ENCODE peak calls at places on chromosomes 6 and 20, in five cellular contexts. Y, I, H, E and Q are unnamed samples.

GRCh38 chr20:20743511-20744169 is 31.2 kb upstream of the RALGAPA2 start:
- DNase-seq in Y (peak), I (peak), E (peak), H (no peak), Q (peak)

GRCh38 chr6:31041372-31041974 is 31.2 kb downstream of the MUC22 start:
- DNase-seq in I (no peak), Y (no peak), H (no peak), E (no peak), Q (no peak)

GRCh38 chr6:15936503-15936902 is 192.4 kb upstream of the MYLIP start:
- DNase-seq in E (no peak), Y (no peak), H (no peak), I (no peak), Q (no peak)

GRCh38 chr6:136959471-136959891 is 37.4 kb downstream of the SLC35D3 start:
- DNase-seq in E (no peak), I (no peak), Y (no peak), H (no peak), Q (no peak)

GRCh38 chr20:6583134-6583738 is 184.2 kb upstream of the BMP2 start:
- DNase-seq in I (no peak), E (peak), Y (no peak), H (no peak), Q (peak)

GRCh38 chr20:51775241-51775640 is 7.1 kb upstream of the ATP9A start:
- DNase-seq in I (no peak), Y (no peak), E (no peak), H (no peak), Q (no peak)

GRCh38 chr20:10656270-10656669 is 17.5 kb downstream of the JAG1 start:
- DNase-seq in Y (no peak), I (no peak), H (no peak), E (no peak), Q (no peak)

GRCh38 chr6:111727798-111728197 is 122.1 kb upstream of the TRAF3IP2 start:
- DNase-seq in I (no peak), Y (no peak), E (no peak), H (no peak), Q (no peak)

GRCh38 chr6:16729744-16730143 is 31.5 kb downstream of the ATXN1 start:
- DNase-seq in I (no peak), E (no peak), H (no peak), Y (no peak), Q (no peak)

GRCh38 chr6:35719830-35720733 is 16.8 kb upstream of the ARMC12 start:
- DNase-seq in E (peak), I (no peak), H (no peak), Y (no peak), Q (peak)

GRCh38 chr6:91569071-91569470 is 982.2 kb upstream of the MAP3K7 start:
- DNase-seq in H (no peak), Y (no peak), I (no peak), E (no peak), Q (no peak)

GRCh38 chr20:4956200-4956810 is 45.0 kb downstream of the SLC23A2 start:
- DNase-seq in E (no peak), H (no peak), Y (no peak), I (no peak), Q (no peak)

GRCh38 chr20:31472395-31473330 is 2.3 kb downstream of the DEFB124 start:
- DNase-seq in E (peak), I (peak), H (no peak), Y (no peak), Q (peak)

GRCh38 chr20:1651268-1651667 is 6.3 kb downstream of the SIRPG start:
- DNase-seq in Y (no peak), H (no peak), I (no peak), E (no peak), Q (no peak)

GRCh38 chr6:13203145-13203544 is 125.2 kb downstream of the TBC1D7 start:
- DNase-seq in I (no peak), E (no peak), Y (no peak), H (no peak), Q (no peak)

GRCh38 chr20:37758332-37758731 is 64.5 kb downstream of the CTNNBL1 start:
- DNase-seq in H (no peak), Y (no peak), E (peak), I (no peak), Q (peak)

GRCh38 chr6:40482532-40482931 is 104.6 kb downstream of the LRFN2 start:
- DNase-seq in H (no peak), Y (no peak), I (no peak), E (no peak), Q (no peak)

GRCh38 chr6:38882157-38882556 is 166.4 kb upstream of the GLP1R start:
- DNase-seq in E (no peak), Y (no peak), H (no peak), I (no peak), Q (no peak)

GRCh38 chr6:69164564-69165252 is 529.6 kb downstream of the ADGRB3 start:
- DNase-seq in H (no peak), I (no peak), E (no peak), Y (no peak), Q (no peak)

GRCh38 chr6:23696946-23697345 is 429.1 kb upstream of the NRSN1 start:
- DNase-seq in E (no peak), I (peak), H (no peak), Y (no peak), Q (no peak)

GRCh38 chr6:82248233-82248735 is 740 bp upstream of the IBTK start:
- DNase-seq in I (no peak), H (no peak), E (no peak), Y (no peak), Q (no peak)

GRCh38 chr6:1311400-1312192 is at the start of gene FOXQ1:
- DNase-seq in E (peak), H (no peak), Y (no peak), I (no peak), Q (no peak)

GRCh38 chr20:56778765-56779195 is 149.7 kb downstream of the TFAP2C start:
- DNase-seq in H (no peak), Y (peak), I (no peak), E (peak), Q (peak)

GRCh38 chr20:21241400-21241799 is 61.7 kb upstream of the XRN2 start:
- DNase-seq in I (no peak), H (no peak), E (no peak), Y (no peak), Q (no peak)

GRCh38 chr6:169106176-169106575 is 147.5 kb downstream of the THBS2 start:
- DNase-seq in I (no peak), H (no peak), Y (no peak), E (no peak), Q (no peak)

GRCh38 chr6:84417261-84417660 is 189.8 kb upstream of the CEP162 start:
- DNase-seq in Y (no peak), I (no peak), E (no peak), H (no peak), Q (no peak)

GRCh38 chr6:133326584-133326983 is 85.4 kb downstream of the EYA4 start:
- DNase-seq in Y (no peak), E (no peak), I (no peak), H (no peak), Q (no peak)

GRCh38 chr6:51199733-51200132 is 381.1 kb downstream of the TFAP2B start:
- DNase-seq in H (no peak), E (no peak), Y (no peak), I (no peak), Q (no peak)

GRCh38 chr6:19434065-19434464 is 403.1 kb upstream of the ID4 start:
- DNase-seq in Y (no peak), I (no peak), H (no peak), E (no peak), Q (no peak)

GRCh38 chr6:146670161-146670560 is 71.4 kb downstream of the ADGB start:
- DNase-seq in Y (no peak), E (no peak), I (no peak), H (no peak), Q (no peak)

GRCh38 chr20:31516651-31517050 is 2.4 kb downstream of the HM13 start:
- DNase-seq in I (no peak), H (no peak), E (no peak), Y (no peak), Q (no peak)

GRCh38 chr6:146701632-146702031 is 102.9 kb downstream of the ADGB start:
- DNase-seq in H (no peak), E (no peak), I (no peak), Y (no peak), Q (no peak)

GRCh38 chr6:169404828-169405227 is 151.2 kb upstream of the THBS2 start:
- DNase-seq in Y (no peak), E (no peak), H (no peak), I (no peak), Q (no peak)